ENCODE peak calls at places on chromosomes 13 and 19, in seven cellular contexts. R, Y, N, P, Z, D and C are unnamed samples.

GRCh38 chr19:55097864-55098715 is 19.3 kb downstream of the PPP1R12C start:
- DNase-seq in N (no peak), P (no peak), Y (no peak), R (no peak), D (no peak), Z (no peak), C (peak; percentile 76)

GRCh38 chr19:1651061-1651547 is 1.3 kb downstream of the TCF3 start:
- DNase-seq in N (peak; percentile 94), Y (no peak), R (peak; percentile 79), D (peak; percentile 76), P (no peak), Z (peak; percentile 16), C (peak; percentile 87)

GRCh38 chr13:25463496-25463895 is 91.7 kb downstream of the ATP8A2 start:
- DNase-seq in R (no peak), Y (no peak), D (no peak), N (no peak), P (peak; percentile 32), Z (peak; percentile 22), C (no peak)

GRCh38 chr19:38015216-38015615 is 108.2 kb downstream of the SIPA1L3 start:
- DNase-seq in Z (no peak), D (no peak), P (no peak), Y (peak; percentile 69), N (no peak), R (no peak), C (no peak)

GRCh38 chr19:43318796-43319314 is 34.6 kb upstream of the CD177 start:
- DNase-seq in Z (no peak), P (no peak), Y (no peak), N (no peak), D (peak; percentile 38), R (no peak), C (no peak)

GRCh38 chr13:111139874-111140561 is 24.9 kb downstream of the ARHGEF7 start:
- DNase-seq in R (no peak), D (no peak), Z (no peak), Y (no peak), P (no peak), N (no peak), C (no peak)

GRCh38 chr19:38875656-38876345 is 2.3 kb downstream of the RINL start:
- DNase-seq in P (no peak), Z (no peak), Y (no peak), N (no peak), R (no peak), D (no peak), C (no peak)

GRCh38 chr19:34733266-34733825 is 697 bp upstream of the ZNF181 start:
- DNase-seq in P (no peak), D (peak; percentile 62), Y (no peak), R (peak; percentile 75), N (no peak), Z (no peak), C (peak; percentile 77)

GRCh38 chr13:35722438-35723060 is 246.1 kb upstream of the MAB21L1 start:
- DNase-seq in Y (no peak), Z (peak; percentile 59), R (no peak), P (no peak), D (no peak), N (no peak), C (no peak)

GRCh38 chr13:22915442-22916082 is 265.2 kb upstream of the SGCG start:
- DNase-seq in N (peak; percentile 10), Z (peak; percentile 17), D (peak; percentile 84), R (peak; percentile 84), P (peak; percentile 33), Y (no peak), C (no peak)

GRCh38 chr13:27472441-27472840 is 22.1 kb upstream of the MTIF3 start:
- DNase-seq in D (no peak), N (no peak), Z (no peak), R (no peak), Y (no peak), P (no peak), C (no peak)

GRCh38 chr13:110565296-110565695 is 3.8 kb upstream of the RAB20 start:
- DNase-seq in P (no peak), D (no peak), R (peak; percentile 74), Z (no peak), Y (no peak), N (no peak), C (peak; percentile 52)

GRCh38 chr13:104171132-104171531 is 1104.9 kb upstream of the SLC10A2 start:
- DNase-seq in Z (no peak), N (no peak), R (no peak), Y (no peak), P (no peak), D (no peak), C (no peak)

GRCh38 chr13:105346141-105346766 is 1189.2 kb downstream of the EFNB2 start:
- DNase-seq in N (no peak), R (no peak), P (peak; percentile 92), Y (peak; percentile 23), D (no peak), Z (peak; percentile 90), C (no peak)

GRCh38 chr13:75760182-75760981 is 124.3 kb downstream of the LMO7 start:
- DNase-seq in R (no peak), Y (peak; percentile 63), Z (peak; percentile 33), N (no peak), D (no peak), P (peak; percentile 26), C (peak; percentile 51)

GRCh38 chr13:100301418-100301817 is 212.5 kb downstream of the PCCA start:
- DNase-seq in Z (no peak), N (no peak), P (no peak), Y (no peak), D (no peak), R (no peak), C (no peak)

GRCh38 chr13:112943309-112944125 is 25.5 kb upstream of the MCF2L start:
- DNase-seq in P (peak; percentile 14), D (peak; percentile 85), R (peak; percentile 72), Y (peak; percentile 60), N (no peak), Z (peak; percentile 4), C (no peak)

GRCh38 chr13:43865892-43866291 is 13.6 kb downstream of the CCDC122 start:
- DNase-seq in Y (no peak), N (no peak), R (no peak), D (no peak), Z (peak; percentile 87), P (peak; percentile 19), C (no peak)

GRCh38 chr13:43861863-43862262 is 17.7 kb downstream of the CCDC122 start:
- DNase-seq in Z (no peak), R (no peak), P (no peak), Y (no peak), N (no peak), D (no peak), C (no peak)

GRCh38 chr13:43864921-43865320 is 14.6 kb downstream of the CCDC122 start:
- DNase-seq in Y (no peak), Z (no peak), N (no peak), D (no peak), P (no peak), R (no peak), C (no peak)
- H2AFZ ChIP-seq in Y (no peak overlapping the region), Z (no peak overlapping the region), N (no peak overlapping the region), D (no peak overlapping the region), P (no peak overlapping the region), R (no peak overlapping the region), C (no peak overlapping the region)

DNA sequence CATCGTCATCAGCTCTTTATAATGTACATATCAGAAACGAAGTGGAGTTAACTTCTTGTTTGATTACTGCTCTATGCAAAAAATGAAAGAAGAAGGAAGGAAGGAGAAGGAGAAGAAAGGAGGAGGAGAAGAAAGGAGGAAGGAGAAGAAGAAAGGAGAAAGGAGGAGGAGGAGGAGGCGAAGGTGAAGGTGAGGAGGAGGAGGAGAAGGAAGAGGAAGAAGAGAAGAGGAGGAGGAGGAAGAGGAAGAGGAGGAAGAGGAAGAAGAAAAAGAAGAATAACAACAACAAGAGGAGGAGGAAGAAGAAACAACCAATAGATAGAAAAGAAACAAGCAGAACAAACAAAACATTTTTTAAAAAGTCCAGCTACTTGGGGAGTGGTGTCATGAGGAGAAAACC is 13.1 kb downstream of the NUFIP1 start:
- DNase-seq in R (no peak), Y (no peak), P (no peak), Z (no peak), N (no peak), D (no peak), C (no peak)
- H3K27ac ChIP-seq in R (no peak overlapping the region), Y (no peak overlapping the region), P (no peak overlapping the region), Z (no peak overlapping the region), N (no peak overlapping the region), D (no peak overlapping the region), C (no peak overlapping the region)

DNA sequence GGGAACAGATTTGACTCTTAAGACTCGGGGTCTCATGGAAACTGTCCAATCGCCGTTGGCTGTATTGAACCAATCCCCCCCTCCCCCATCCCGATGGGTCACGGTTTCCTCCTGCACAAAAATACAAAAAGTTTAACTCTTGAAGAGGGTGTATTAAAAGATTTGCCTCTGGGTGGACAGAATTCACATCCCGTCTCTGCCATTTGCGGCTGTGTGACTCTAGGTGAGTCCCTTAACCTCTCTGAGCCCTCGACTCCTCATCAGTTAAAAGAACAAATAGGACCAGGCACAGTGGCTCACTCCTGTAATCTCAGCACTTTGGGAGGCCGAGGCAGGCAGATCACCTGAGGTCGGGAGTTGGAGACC is 31.3 kb upstream of the FEM1A start:
- DNase-seq in R (no peak), N (no peak), P (no peak), D (no peak), Z (no peak), Y (no peak), C (no peak)
- H2AFZ ChIP-seq in R (peak overlapping the region; percentile 98), N (peak overlapping the region; percentile 33), P (peak overlapping the region; percentile 61), D (peak overlapping the region; percentile 38), Z (peak overlapping the region; percentile 84), Y (no peak overlapping the region), C (no peak overlapping the region)

GRCh38 chr13:94168784-94169512 is 310.5 kb downstream of the DCT start:
- DNase-seq in P (peak; percentile 67), N (no peak), Y (no peak), Z (peak; percentile 33), D (no peak), R (no peak), C (no peak)
- H3K27ac ChIP-seq in P (peak overlapping the region; percentile 29), N (no peak overlapping the region), Y (no peak overlapping the region), Z (no peak overlapping the region), D (no peak overlapping the region), R (no peak overlapping the region), C (no peak overlapping the region)